ENCODE peak calls at places on chromosomes 16 and 17, in six cellular contexts. M is activated naive CD4-positive, alpha-beta T cell; J is activated CD4-positive, alpha-beta T cell treated with anti-CD3 and anti-CD28 coated beads for 4 hours; I is AG04449; E is HFFc6; H is astrocyte of the cerebellum. O is an unnamed sample.

GRCh38 chr16:30927789-30928378 is 4.5 kb downstream of the FBXL19 start:
- DNase-seq in H (no peak), M (no peak), J (peak; percentile 26), E (no peak), I (no peak), O (no peak)

GRCh38 chr16:66881964-66882508 is 1.7 kb downstream of the PDP2 start:
- DNase-seq in M (no peak), J (no peak), H (no peak), I (no peak), E (no peak), O (no peak)

GRCh38 chr16:2742323-2743006 is 10.0 kb upstream of the SRRM2 start:
- DNase-seq in H (no peak), I (no peak), M (no peak), J (no peak), E (no peak), O (no peak)

GRCh38 chr17:46770818-46771600 is 47.5 kb downstream of the WNT3 start:
- DNase-seq in J (no peak), E (peak; percentile 45), I (no peak), M (no peak), H (no peak), O (no peak)

GRCh38 chr16:89375021-89375420 is 115.3 kb downstream of the ANKRD11 start:
- DNase-seq in M (no peak), E (no peak), H (no peak), I (no peak), J (no peak), O (no peak)

GRCh38 chr16:51150894-51151320 is at the start of gene SALL1:
- DNase-seq in J (no peak), I (no peak), E (no peak), H (no peak), M (no peak), O (no peak)

GRCh38 chr17:30981531-30982519 is 11.0 kb downstream of the RNF135 start:
- DNase-seq in H (no peak), M (no peak), J (no peak), E (no peak), I (no peak), O (no peak)

GRCh38 chr16:60127196-60127595 is 1393.1 kb upstream of the GOT2 start:
- DNase-seq in E (no peak), I (no peak), M (no peak), J (no peak), H (no peak), O (no peak)

GRCh38 chr17:1776857-1777256 is 15.0 kb downstream of the SERPINF1 start:
- DNase-seq in H (no peak), M (no peak), I (no peak), E (no peak), J (no peak), O (no peak)

GRCh38 chr16:83098536-83098935 is 471.8 kb downstream of the CDH13 start:
- DNase-seq in H (no peak), M (no peak), J (no peak), I (no peak), E (no peak), O (no peak)

GRCh38 chr16:78381060-78381459 is 281.6 kb downstream of the WWOX start:
- DNase-seq in H (no peak), M (no peak), E (no peak), J (no peak), I (no peak), O (no peak)

GRCh38 chr16:69311533-69312388 is 611 bp downstream of the VPS4A start:
- DNase-seq in H (no peak), E (peak; percentile 11), J (peak; percentile 44), I (no peak), M (peak; percentile 40), O (no peak)

GRCh38 chr16:10886739-10887269 is 9.8 kb downstream of the CIITA start:
- DNase-seq in H (no peak), J (no peak), M (no peak), E (no peak), I (no peak), O (no peak)

GRCh38 chr17:17757944-17758343 is 76.7 kb downstream of the RAI1 start:
- DNase-seq in H (no peak), I (no peak), E (no peak), J (no peak), M (no peak), O (no peak)

GRCh38 chr16:1526608-1527555 is 6.6 kb upstream of the TMEM204 start:
- DNase-seq in M (peak; percentile 22), H (no peak), J (no peak), E (no peak), I (no peak), O (no peak)

O was measured in fibroblast of the conjunctiva.